ENCODE peak calls at places on chromosomes 6 and 20, in five cellular contexts. E is HEK293T, X is NCI-H1105, A is PC-9, Z is choroid plexus epithelial cell. Q is an unnamed sample.

GRCh38 chr6:163588211-163588919 is 173.8 kb downstream of the QKI start:
- DNase-seq in E (no peak), X (no peak), A (no peak), Z (peak), Q (peak)

GRCh38 chr20:25360631-25361286 is 29.9 kb downstream of the ABHD12 start:
- DNase-seq in E (no peak), X (no peak), A (peak), Z (peak), Q (peak)

GRCh38 chr6:154457046-154457713 is 53.3 kb downstream of the CNKSR3 start:
- DNase-seq in E (no peak), X (no peak), A (no peak), Z (peak), Q (peak)

GRCh38 chr6:35148167-35148741 is 7.1 kb upstream of the TCP11 start:
- DNase-seq in E (no peak), X (no peak), A (no peak), Z (no peak), Q (peak)

GRCh38 chr6:33304216-33304615 is 5.5 kb upstream of the RGL2 start:
- DNase-seq in E (no peak), X (no peak), A (no peak), Z (no peak), Q (no peak)

GRCh38 chr20:61387204-61387958 is 135.3 kb downstream of the CDH4 start:
- DNase-seq in E (peak), X (peak), A (no peak), Z (peak), Q (no peak)

GRCh38 chr6:10838794-10839333 is 525 bp upstream of the MAK start:
- DNase-seq in E (no peak), X (no peak), A (no peak), Z (no peak), Q (no peak)

GRCh38 chr20:49288784-49289696 is 11.2 kb upstream of the ZNFX1 start:
- DNase-seq in E (no peak), X (no peak), A (peak), Z (no peak), Q (no peak)

GRCh38 chr20:38748863-38749153 is 548 bp downstream of the ACTR5 start:
- DNase-seq in E (no peak), X (peak), A (no peak), Z (no peak), Q (no peak)

GRCh38 chr20:34536798-34537394 is 20.7 kb downstream of the DYNLRB1 start:
- DNase-seq in E (peak), X (no peak), A (no peak), Z (peak), Q (no peak)

GRCh38 chr20:15289337-15289736 is 951.9 kb upstream of the FLRT3 start:
- DNase-seq in E (no peak), X (no peak), A (no peak), Z (no peak), Q (no peak)

GRCh38 chr6:95518630-95519227 is 58.6 kb upstream of the MANEA start:
- DNase-seq in E (no peak), X (no peak), A (peak), Z (no peak), Q (no peak)

GRCh38 chr20:31406115-31406514 is at the start of gene DEFB121:
- DNase-seq in E (no peak), X (no peak), A (no peak), Z (no peak), Q (no peak)

GRCh38 chr6:45148278-45148677 is 179.9 kb upstream of the RUNX2 start:
- DNase-seq in E (no peak), X (no peak), A (no peak), Z (peak), Q (no peak)

GRCh38 chr6:20879526-20879925 is 345.3 kb downstream of the CDKAL1 start:
- DNase-seq in E (no peak), X (no peak), A (no peak), Z (peak), Q (peak)

GRCh38 chr20:61499859-61500258 is 247.8 kb downstream of the CDH4 start:
- DNase-seq in E (no peak), X (no peak), A (no peak), Z (no peak), Q (peak)

GRCh38 chr6:56370591-56371198 is 123.3 kb upstream of the COL21A1 start:
- DNase-seq in E (no peak), X (peak), A (no peak), Z (peak), Q (peak)

GRCh38 chr6:3471286-3471685 is 14.4 kb upstream of the SLC22A23 start:
- DNase-seq in E (no peak), X (no peak), A (no peak), Z (no peak), Q (no peak)

GRCh38 chr6:130473886-130474285 is 108.1 kb downstream of the TMEM200A start:
- DNase-seq in E (no peak), X (no peak), A (no peak), Z (peak), Q (peak)

GRCh38 chr6:71287038-71287437 is 1.6 kb upstream of the OGFRL1 start:
- DNase-seq in E (no peak), X (no peak), A (no peak), Z (no peak), Q (peak)

Q was measured in M059J.